ENCODE peak calls at places on chromosomes 6 and 20, in four cellular contexts. Q is H9, C is H1, P is mesenchymal stem cell. G is an unnamed sample.

GRCh38 chr20:44186674-44187053 is 324 bp downstream of the JPH2 start:
- DNase-seq in P (no peak), C (no peak), Q (no peak), G (no peak)

GRCh38 chr6:130933712-130934200 is 106.5 kb downstream of the SMLR1 start:
- DNase-seq in P (peak; percentile 56), C (no peak), Q (no peak), G (no peak)

GRCh38 chr6:136752554-136752953 is 39.7 kb downstream of the MAP3K5 start:
- DNase-seq in C (no peak), P (no peak), Q (no peak), G (no peak)

GRCh38 chr20:39524371-39524911 is 562.3 kb downstream of the DHX35 start:
- DNase-seq in P (no peak), Q (no peak), C (no peak), G (no peak)

GRCh38 chr20:51553897-51554504 is 11.5 kb upstream of the NFATC2 start:
- DNase-seq in C (no peak), Q (no peak), P (peak; percentile 63), G (no peak)

GRCh38 chr6:41337709-41338108 is 2.3 kb downstream of the NCR2 start:
- DNase-seq in P (no peak), Q (no peak), C (no peak), G (no peak)

GRCh38 chr20:24969203-24970029 is 20.3 kb downstream of the CST7 start:
- DNase-seq in C (peak; percentile 22), Q (peak; percentile 12), P (no peak), G (no peak)

GRCh38 chr6:40482532-40482931 is 104.6 kb downstream of the LRFN2 start:
- DNase-seq in P (no peak), Q (peak; percentile 39), C (no peak), G (no peak)

GRCh38 chr20:39107741-39108140 is 145.6 kb downstream of the DHX35 start:
- DNase-seq in Q (no peak), C (no peak), P (no peak), G (peak; percentile 61)

GRCh38 chr20:8315639-8316573 is 183.8 kb downstream of the PLCB1 start:
- DNase-seq in C (no peak), Q (no peak), P (no peak), G (no peak)

GRCh38 chr20:18587665-18588553 is at the start of gene DTD1:
- DNase-seq in C (peak; percentile 99), P (peak; percentile 83), Q (peak; percentile 92), G (peak; percentile 83)

GRCh38 chr6:135289816-135290215 is 108.7 kb downstream of the MYB start:
- DNase-seq in P (peak; percentile 73), C (no peak), Q (no peak), G (no peak)

GRCh38 chr20:5096463-5096862 is 23.3 kb downstream of the PCNA start:
- DNase-seq in C (no peak), P (no peak), Q (no peak), G (no peak)

GRCh38 chr6:11613858-11614257 is 76.3 kb downstream of the TMEM170B start:
- DNase-seq in C (no peak), P (peak; percentile 94), Q (no peak), G (peak; percentile 99)

GRCh38 chr6:124480021-124480430 is 482.2 kb upstream of the RNF217 start:
- DNase-seq in Q (no peak), C (no peak), P (no peak), G (no peak)

GRCh38 chr6:156775717-156776116 is 1.5 kb upstream of the ARID1B start:
- DNase-seq in P (no peak), Q (no peak), C (no peak), G (no peak)

GRCh38 chr6:150537893-150538292 is 61.8 kb upstream of the PLEKHG1 start:
- DNase-seq in Q (no peak), P (no peak), C (no peak), G (no peak)

GRCh38 chr6:152173321-152173720 is 365.8 kb downstream of the ESR1 start:
- DNase-seq in P (no peak), C (no peak), Q (no peak), G (no peak)

GRCh38 chr6:35919827-35920751 is 809 bp downstream of the SRPK1 start:
- DNase-seq in C (peak; percentile 66), Q (peak; percentile 51), P (peak; percentile 88), G (peak; percentile 51)

GRCh38 chr6:27148404-27148795 is 99.1 kb upstream of the PRSS16 start:
- DNase-seq in P (no peak), C (no peak), Q (no peak), G (no peak)

GRCh38 chr6:156269751-156270369 is 507.3 kb upstream of the ARID1B start:
- DNase-seq in Q (no peak), P (no peak), C (no peak), G (no peak)

GRCh38 chr6:108119212-108120141 is 44.9 kb upstream of the OSTM1 start:
- DNase-seq in C (peak; percentile 83), P (no peak), Q (peak; percentile 57), G (no peak)

GRCh38 chr6:12163149-12163548 is 127.0 kb upstream of the EDN1 start:
- DNase-seq in Q (no peak), C (no peak), P (no peak), G (no peak)

GRCh38 chr20:54650201-54650722 is 174.9 kb downstream of the DOK5 start:
- DNase-seq in Q (no peak), C (no peak), P (no peak), G (no peak)

GRCh38 chr6:10749734-10750133 is 2.1 kb downstream of the TMEM14B start:
- DNase-seq in Q (no peak), C (no peak), P (no peak), G (no peak)

GRCh38 chr6:82275686-82276085 is 28.1 kb upstream of the IBTK start:
- DNase-seq in P (no peak), C (no peak), Q (no peak), G (no peak)

GRCh38 chr20:17822039-17822438 is 122.3 kb downstream of the BANF2 start:
- DNase-seq in C (no peak), Q (no peak), P (peak; percentile 75), G (peak; percentile 35)

GRCh38 chr20:47217482-47218446 is 138.7 kb downstream of the ZMYND8 start:
- DNase-seq in C (no peak), P (no peak), Q (no peak), G (no peak)

GRCh38 chr20:50395258-50395729 is 114.9 kb upstream of the PTPN1 start:
- DNase-seq in Q (no peak), P (peak; percentile 38), C (no peak), G (no peak)

GRCh38 chr20:3276400-3277015 is 37.5 kb upstream of the SLC4A11 start:
- DNase-seq in Q (peak; percentile 56), C (no peak), P (peak; percentile 23), G (peak; percentile 35)

GRCh38 chr20:20466341-20466879 is 98.5 kb downstream of the INSM1 start:
- DNase-seq in C (no peak), P (peak; percentile 49), Q (no peak), G (peak; percentile 51)

GRCh38 chr6:29702519-29703103 is 20.6 kb upstream of the HLA-F start:
- DNase-seq in P (peak; percentile 24), C (peak; percentile 99), Q (peak; percentile 92), G (peak; percentile 59)

GRCh38 chr20:11993886-11994466 is 76.3 kb downstream of the BTBD3 start:
- DNase-seq in C (no peak), Q (peak; percentile 38), P (no peak), G (no peak)

GRCh38 chr20:34055290-34055689 is 56.8 kb downstream of the EIF2S2 start:
- DNase-seq in C (no peak), Q (no peak), P (no peak), G (no peak)

GRCh38 chr20:1375515-1375914 is 17.3 kb downstream of the FKBP1A start:
- DNase-seq in P (peak; percentile 85), Q (no peak), C (peak; percentile 40), G (no peak)

GRCh38 chr20:52268184-52268583 is 76.6 kb upstream of the ZFP64 start:
- DNase-seq in C (no peak), Q (no peak), P (peak; percentile 68), G (no peak)

GRCh38 chr6:18242062-18242851 is 22.1 kb downstream of the DEK start:
- DNase-seq in P (peak; percentile 82), C (no peak), Q (no peak), G (peak; percentile 61)

GRCh38 chr6:498795-499231 is 107.3 kb downstream of the IRF4 start:
- DNase-seq in P (peak; percentile 82), C (no peak), Q (no peak), G (no peak)

GRCh38 chr6:128464790-128465189 is 55.6 kb downstream of the PTPRK start:
- DNase-seq in P (no peak), C (no peak), Q (no peak), G (no peak)

GRCh38 chr6:139029470-139030210 is 1.1 kb downstream of the ABRACL start:
- DNase-seq in Q (peak; percentile 45), C (peak; percentile 70), P (peak; percentile 74), G (peak; percentile 79)
- H4K8ac ChIP-seq in Q (no peak overlapping the region), C (peak overlapping the region; percentile 95), P (peak overlapping the region; percentile 96), G (peak overlapping the region; percentile 69)

GRCh38 chr6:147195510-147195909 is 8.7 kb upstream of the STXBP5 start:
- DNase-seq in Q (no peak), P (no peak), C (no peak), G (no peak)
- H2AK5ac ChIP-seq in Q (no peak overlapping the region), P (no peak overlapping the region), C (no peak overlapping the region), G (no peak overlapping the region)

GRCh38 chr6:145734486-145735355 is 599 bp downstream of the EPM2A start:
- DNase-seq in Q (peak; percentile 93), C (peak; percentile 88), P (peak; percentile 90), G (peak; percentile 95)
- H4K8ac ChIP-seq in Q (no peak overlapping the region), C (peak overlapping the region; percentile 98), P (peak overlapping the region; percentile 77), G (peak overlapping the region; percentile 95)

DNA sequence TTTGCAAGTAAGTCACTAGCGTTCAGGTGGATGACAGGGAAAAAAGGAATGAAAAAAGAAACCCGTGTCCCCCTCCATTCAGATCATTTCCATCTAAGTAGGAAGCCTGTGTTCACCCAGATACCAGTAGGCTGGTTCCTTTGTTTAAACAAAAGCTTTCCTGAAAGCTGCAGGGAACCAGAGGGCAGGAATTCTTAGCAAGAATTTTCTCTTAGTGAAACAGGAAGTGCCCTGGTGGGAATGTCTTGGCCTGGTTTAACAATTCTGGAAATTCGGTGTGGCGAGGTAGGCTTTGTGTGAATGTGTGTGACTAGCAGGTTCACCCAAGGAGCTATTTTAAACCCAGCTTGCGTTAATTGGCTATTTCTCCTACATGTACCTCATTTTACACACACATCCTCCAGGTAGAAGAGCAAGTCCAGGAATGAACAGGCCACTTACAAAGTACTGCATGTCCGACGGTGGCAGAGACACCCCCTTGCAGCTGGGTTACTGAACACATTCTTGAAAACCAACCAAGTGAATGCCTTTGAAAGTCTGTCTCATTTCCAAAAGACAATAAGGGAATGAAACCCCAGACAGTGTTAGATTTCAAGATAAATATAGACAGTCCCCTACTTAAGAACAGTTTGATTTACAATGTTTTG is 64.7 kb downstream of the GFOD1 start:
- DNase-seq in C (no peak), Q (peak; percentile 85), P (peak; percentile 45), G (peak; percentile 26)
- H2AK5ac ChIP-seq in C (no peak overlapping the region), Q (peak overlapping the region; percentile 47), P (no peak overlapping the region), G (no peak overlapping the region)

G was measured in trophoblast cell.